ENCODE peak calls at places on chromosomes 2 and 18, in four cellular contexts. Y is GM12878, N is GM12892, M is K562. B is an unnamed sample.

GRCh38 chr2:232770207-232770606 is 6.2 kb downstream of the KCNJ13 start:
- DNase-seq in N (no peak), M (no peak), Y (no peak), B (no peak)

GRCh38 chr2:144798019-144798418 is 278.1 kb upstream of the ZEB2 start:
- DNase-seq in M (no peak), N (no peak), Y (no peak), B (no peak)

GRCh38 chr2:143574069-143574468 is 444.9 kb downstream of the ARHGAP15 start:
- DNase-seq in Y (no peak), M (no peak), N (no peak), B (no peak)

GRCh38 chr2:222423632-222424280 is 587 bp upstream of the SGPP2 start:
- DNase-seq in M (no peak), N (no peak), Y (peak; percentile 82), B (no peak)

GRCh38 chr2:148096012-148096411 is 75.1 kb downstream of the MBD5 start:
- DNase-seq in Y (no peak), M (no peak), N (no peak), B (no peak)

GRCh38 chr2:127526940-127527804 is 883 bp upstream of the IWS1 start:
- DNase-seq in Y (no peak), N (no peak), M (peak; percentile 51), B (no peak)

GRCh38 chr2:236575501-236575900 is 5.9 kb downstream of the ACKR3 start:
- DNase-seq in N (no peak), Y (no peak), M (no peak), B (no peak)

GRCh38 chr2:176085861-176086771 is 2.4 kb upstream of the EVX2 start:
- DNase-seq in Y (no peak), M (peak; percentile 67), N (no peak), B (no peak)

GRCh38 chr2:106566050-106566449 is 78.9 kb downstream of the CD8B2 start:
- DNase-seq in Y (no peak), N (no peak), M (no peak), B (no peak)

GRCh38 chr18:70426818-70427217 is 138.0 kb downstream of the SOCS6 start:
- DNase-seq in N (no peak), M (no peak), Y (no peak), B (no peak)

GRCh38 chr2:40315684-40316083 is 136.2 kb downstream of the SLC8A1 start:
- DNase-seq in Y (no peak), M (no peak), N (no peak), B (no peak)

GRCh38 chr18:28168725-28169124 is 8.2 kb downstream of the CDH2 start:
- DNase-seq in Y (no peak), N (no peak), M (no peak), B (no peak)

GRCh38 chr2:64982311-64982857 is 6.8 kb upstream of the SLC1A4 start:
- DNase-seq in M (no peak), N (no peak), Y (peak; percentile 59), B (no peak)

GRCh38 chr2:234964631-234965461 is 13.0 kb downstream of the SH3BP4 start:
- DNase-seq in M (no peak), Y (no peak), N (no peak), B (no peak)

GRCh38 chr2:98533547-98533946 is 74.8 kb downstream of the COA5 start:
- DNase-seq in Y (no peak), M (no peak), N (no peak), B (no peak)

GRCh38 chr2:1656326-1656960 is 87.9 kb downstream of the PXDN start:
- DNase-seq in Y (no peak), N (no peak), M (no peak), B (no peak)

GRCh38 chr18:31255953-31256352 is 62.0 kb upstream of the DSG1 start:
- DNase-seq in N (no peak), M (no peak), Y (no peak), B (no peak)

GRCh38 chr2:32884346-32884745 is 62.4 kb upstream of the LTBP1 start:
- DNase-seq in Y (no peak), M (no peak), N (no peak), B (no peak)

GRCh38 chr2:14385043-14385442 is 247.5 kb upstream of the LRATD1 start:
- DNase-seq in M (no peak), Y (no peak), N (no peak), B (no peak)

GRCh38 chr2:230666885-230667712 is 45.5 kb upstream of the CAB39 start:
- DNase-seq in M (peak; percentile 55), N (no peak), Y (no peak), B (no peak)

GRCh38 chr2:1567556-1568344 is 154.5 kb downstream of the TPO start:
- DNase-seq in N (no peak), M (no peak), Y (no peak), B (no peak)

GRCh38 chr18:25253136-25253535 is 98.8 kb downstream of the ZNF521 start:
- DNase-seq in Y (no peak), N (no peak), M (no peak), B (no peak)

GRCh38 chr2:65316072-65316471 is 88.4 kb downstream of the ACTR2 start:
- DNase-seq in N (no peak), Y (no peak), M (no peak), B (no peak)

GRCh38 chr2:112110966-112111365 is 27.2 kb upstream of the FBLN7 start:
- DNase-seq in Y (no peak), M (no peak), N (no peak), B (no peak)

GRCh38 chr2:156512451-156512850 is 76.3 kb downstream of the GPD2 start:
- DNase-seq in M (no peak), N (no peak), Y (no peak), B (no peak)

GRCh38 chr18:30987479-30988241 is 54.9 kb downstream of the DSC3 start:
- DNase-seq in M (peak; percentile 88), Y (no peak), N (no peak), B (no peak)

GRCh38 chr2:174339571-174339966 is 4.8 kb downstream of the SP9 start:
- DNase-seq in Y (no peak), N (no peak), M (no peak), B (no peak)

DNA sequence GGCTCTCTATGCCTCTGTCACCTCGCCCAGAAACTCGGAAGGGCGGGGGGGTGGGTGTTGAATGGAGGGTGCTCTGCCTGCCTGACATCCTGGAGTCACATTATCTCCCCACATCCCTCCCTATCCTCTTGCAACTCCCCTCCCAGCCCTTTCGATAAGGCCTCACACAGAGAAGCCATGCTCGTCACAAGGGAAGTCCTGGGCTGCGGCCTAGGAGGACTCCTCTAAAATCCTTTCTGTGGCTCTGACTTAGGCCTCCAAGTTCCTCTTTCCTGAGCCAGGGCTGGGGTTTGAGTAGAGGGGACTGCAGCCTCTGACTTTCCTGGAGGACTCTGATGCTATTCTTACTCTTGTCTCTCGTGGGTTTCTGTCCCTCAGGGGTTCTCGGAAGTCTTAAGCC is 75.0 kb upstream of the PKDCC start:
- DNase-seq in N (no peak), M (peak; percentile 55), Y (no peak), B (no peak)
- TF ChIP-seq POLR2A in N (no peak), M (no peak), Y (no peak), B (no peak)

DNA sequence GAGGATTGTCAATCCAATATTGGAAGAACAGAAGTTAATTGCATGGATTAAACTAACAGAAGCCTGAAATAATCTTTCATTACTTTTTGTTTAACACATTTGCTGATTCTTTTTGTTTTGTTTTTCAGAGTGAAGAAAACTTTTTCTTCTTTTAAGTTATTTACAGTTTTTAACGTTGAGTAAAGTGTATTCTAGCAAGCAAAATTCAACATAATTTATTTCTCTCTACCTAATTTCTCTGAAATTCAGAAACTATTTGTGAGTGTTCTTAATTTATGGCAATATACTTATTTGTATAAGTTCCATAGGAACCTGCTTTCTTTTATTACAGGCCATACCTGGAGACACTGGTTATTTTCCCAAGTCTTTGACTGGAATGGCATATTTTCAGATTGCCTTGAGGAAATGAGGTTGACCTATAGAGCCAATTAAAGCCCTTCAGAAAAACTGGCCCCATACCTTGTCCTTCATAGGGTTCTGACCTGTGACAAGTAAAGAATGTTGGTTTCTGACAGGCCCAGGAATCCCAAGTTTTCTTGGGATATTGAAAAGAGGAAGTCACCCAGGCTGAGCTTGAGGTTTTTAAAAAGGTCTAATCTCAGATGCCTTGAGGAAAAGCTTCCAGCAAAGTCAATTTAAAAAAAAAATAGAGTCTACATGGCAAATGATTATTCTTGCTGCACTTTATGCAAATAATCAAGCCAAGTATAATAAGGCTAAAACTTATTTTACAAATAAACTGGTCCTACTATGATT is 26.8 kb upstream of the LIPG start:
- DNase-seq in N (no peak), Y (no peak), M (no peak), B (no peak)
- TF ChIP-seq TAF1 in N (no peak), Y (no peak), M (no peak), B (no peak)

GRCh38 chr2:110101280-110101844 is 14.3 kb downstream of the MALL start:
- DNase-seq in Y (no peak), N (no peak), M (peak; percentile 3), B (no peak)
- TF ChIP-seq POLR2A in Y (no peak), N (no peak), M (no peak), B (no peak)

GRCh38 chr18:58525517-58525916 is 103.4 kb downstream of the ALPK2 start:
- DNase-seq in Y (peak; percentile 65), N (no peak), M (no peak), B (no peak)

GRCh38 chr18:58526425-58527115 is 102.3 kb downstream of the ALPK2 start:
- DNase-seq in Y (no peak), N (no peak), M (no peak), B (no peak)

GRCh38 chr18:58528011-58528367 is 100.9 kb downstream of the ALPK2 start:
- DNase-seq in N (no peak), M (no peak), Y (no peak), B (no peak)

GRCh38 chr18:58527116-58528010 is 101.5 kb downstream of the ALPK2 start:
- DNase-seq in N (no peak), M (no peak), Y (no peak), B (no peak)

GRCh38 chr18:58525928-58526424 is 102.9 kb downstream of the ALPK2 start:
- DNase-seq in N (no peak), M (no peak), Y (peak; percentile 64), B (no peak)
- TF ChIP-seq TAF1 in N (no peak), M (no peak), Y (no peak), B (no peak)

DNA sequence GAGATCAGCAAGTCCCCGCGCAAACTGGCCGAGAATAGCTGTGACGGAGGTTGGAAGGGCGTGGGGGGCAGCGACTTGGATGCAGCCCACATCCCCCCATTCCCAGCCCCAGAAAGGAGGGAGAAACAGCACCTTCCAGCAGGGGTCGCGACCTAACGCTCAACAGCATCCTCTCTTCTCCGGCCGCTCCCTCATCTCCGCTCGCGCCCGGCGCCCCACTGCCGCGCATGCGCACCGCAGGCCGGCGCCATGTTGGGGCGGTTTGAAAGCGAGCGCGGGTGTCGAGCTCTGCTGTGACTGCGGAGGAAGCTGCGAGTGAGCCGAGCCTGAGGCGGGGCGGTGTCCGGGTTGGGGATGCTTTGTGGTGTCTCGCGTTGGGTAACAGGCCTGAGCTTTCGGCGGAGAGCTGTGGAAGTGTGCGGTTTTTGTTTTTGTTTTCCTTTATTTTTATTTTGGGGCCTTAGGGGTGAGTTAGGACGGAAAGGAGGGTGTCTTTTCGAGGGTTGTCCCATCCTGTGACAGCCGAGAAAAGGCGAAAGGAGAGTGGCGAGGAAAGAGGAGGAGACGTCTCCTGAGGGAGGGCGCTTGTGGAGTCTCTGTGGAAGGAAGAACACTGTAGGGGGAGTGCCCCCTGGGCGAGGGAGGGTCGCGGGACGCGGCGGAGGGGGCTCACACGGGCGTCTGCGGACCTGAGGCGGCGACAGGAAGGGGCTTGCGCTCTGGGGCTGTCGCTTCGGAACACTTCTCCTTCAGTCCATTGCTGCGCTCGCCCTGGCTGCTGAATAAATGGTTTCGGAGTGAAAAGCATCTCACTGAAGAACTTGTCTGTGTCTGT is at the start of the genes C18orf54 and STARD6:
- DNase-seq in N (peak; percentile 80), M (peak; percentile 90), Y (peak; percentile 76), B (peak; percentile 80)
- TF ChIP-seq POLR2A in N (peak; percentile 88), M (peak; percentile 85), Y (peak; percentile 96), B (peak; percentile 52)

GRCh38 chr2:195984951-195985726 is 83.5 kb downstream of the DNAH7 start:
- DNase-seq in Y (no peak), N (no peak), M (no peak), B (no peak)
- TF ChIP-seq TAF1 in Y (no peak), N (no peak), M (no peak), B (no peak)